ENCODE peak calls at places on chromosomes 7 and 10, in five cellular contexts. Y, I, T, E and X are unnamed samples.

GRCh38 chr7:48296976-48297375 is 125.7 kb downstream of the ABCA13 start:
- DNase-seq in Y (no peak), I (no peak), T (no peak), E (no peak), X (no peak)

GRCh38 chr7:131057015-131057518 is 270.6 kb upstream of the MKLN1 start:
- DNase-seq in Y (no peak), I (no peak), T (peak; percentile 76), E (no peak), X (no peak)

GRCh38 chr7:158707610-158708009 is 3.0 kb upstream of the NCAPG2 start:
- DNase-seq in Y (no peak), I (no peak), T (no peak), E (no peak), X (no peak)

GRCh38 chr7:73738220-73738611 is 386 bp downstream of the ABHD11 start:
- DNase-seq in Y (no peak), I (peak; percentile 61), T (peak; percentile 84), E (peak; percentile 55), X (peak; percentile 51)

GRCh38 chr10:28282341-28282740 is 20.5 kb downstream of the MPP7 start:
- DNase-seq in Y (no peak), I (no peak), T (no peak), E (no peak), X (no peak)

GRCh38 chr10:60570272-60570865 is 180.7 kb upstream of the ANK3 start:
- DNase-seq in Y (no peak), I (no peak), T (no peak), E (no peak), X (no peak)

GRCh38 chr7:156975620-156976019 is 26.1 kb downstream of the NOM1 start:
- DNase-seq in Y (no peak), I (no peak), T (no peak), E (no peak), X (no peak)

GRCh38 chr10:113381906-113382562 is 170.8 kb upstream of the HABP2 start:
- DNase-seq in Y (no peak), I (no peak), T (no peak), E (peak; percentile 67), X (no peak)

GRCh38 chr10:111128331-111129167 is 51.7 kb downstream of the ADRA2A start:
- DNase-seq in Y (no peak), I (no peak), T (peak; percentile 48), E (peak; percentile 78), X (no peak)

GRCh38 chr7:108109216-108109908 is 20.8 kb downstream of the LAMB4 start:
- DNase-seq in Y (no peak), I (no peak), T (peak; percentile 22), E (no peak), X (no peak)

GRCh38 chr7:6266699-6267098 is 5.7 kb downstream of the CYTH3 start:
- DNase-seq in Y (no peak), I (no peak), T (no peak), E (no peak), X (no peak)

GRCh38 chr10:103888113-103888841 is 29.7 kb downstream of the STN1 start:
- DNase-seq in Y (no peak), I (no peak), T (peak; percentile 88), E (peak; percentile 80), X (peak; percentile 82)

GRCh38 chr10:88152720-88153119 is 289.3 kb downstream of the PTEN start:
- DNase-seq in Y (peak; percentile 31), I (peak; percentile 30), T (peak; percentile 44), E (peak; percentile 93), X (no peak)